ENCODE peak calls at places on chromosomes 4 and X, in ten cellular contexts. E is tibial nerve, A is A172, Z is A549, J is mesenteric fat pad, P is NAMALWA, L is hippocampal formation, O is amniotic epithelial cell, T is ELR, N is DMS 273 treated with DMSO at 0.1 percent for 48 hours. W is an unnamed sample.

GRCh38 chr4:89438102-89438831 is 130.7 kb upstream of the GPRIN3 start:
- DNase-seq in E (peak), A (peak), Z (peak), J (no peak), P (peak), L (no peak), O (peak), T (peak), N (no peak), W (peak)

GRCh38 chr4:165844151-165844550 is 28.9 kb upstream of the TLL1 start:
- DNase-seq in E (peak), A (no peak), Z (no peak), J (no peak), P (no peak), L (no peak), O (no peak), T (no peak), N (no peak), W (peak)

GRCh38 chrX:136828830-136829229 is 48.1 kb upstream of the ARHGEF6 start:
- DNase-seq in E (no peak), A (no peak), Z (no peak), J (no peak), P (no peak), L (no peak), O (no peak), T (no peak), N (no peak), W (peak)

GRCh38 chrX:110402091-110402854 is 43.6 kb downstream of the RTL9 start:
- DNase-seq in E (peak), A (no peak), Z (peak), J (no peak), P (no peak), L (no peak), O (peak), T (peak), N (no peak), W (no peak)

GRCh38 chrX:51568586-51568985 is 50.1 kb downstream of the CENPVL3 start:
- DNase-seq in E (no peak), A (no peak), Z (peak), J (no peak), P (no peak), L (no peak), O (peak), T (peak), N (no peak), W (no peak)

GRCh38 chr4:122689972-122690371 is 42.5 kb upstream of the BBS12 start:
- DNase-seq in E (no peak), A (no peak), Z (no peak), J (no peak), P (no peak), L (no peak), O (no peak), T (no peak), N (no peak), W (no peak)

GRCh38 chr4:125368161-125368560 is 53.4 kb downstream of the FAT4 start:
- DNase-seq in E (no peak), A (no peak), Z (no peak), J (no peak), P (no peak), L (no peak), O (peak), T (peak), N (no peak), W (peak)

GRCh38 chr4:61540944-61541343 is 340.8 kb downstream of the ADGRL3 start:
- DNase-seq in E (no peak), A (no peak), Z (peak), J (no peak), P (no peak), L (no peak), O (no peak), T (no peak), N (no peak), W (no peak)

GRCh38 chrX:74383611-74384010 is 37.7 kb upstream of the SLC16A2 start:
- DNase-seq in E (peak), A (peak), Z (peak), J (no peak), P (peak), L (peak), O (peak), T (peak), N (peak), W (peak)

GRCh38 chrX:96438803-96439202 is 245.8 kb upstream of the DIAPH2 start:
- DNase-seq in E (no peak), A (no peak), Z (no peak), J (no peak), P (no peak), L (no peak), O (no peak), T (no peak), N (no peak), W (no peak)